ENCODE peak calls at places on chromosomes 7 and 10, in nine cellular contexts. L is upper lobe of right lung; O is CD8-positive, alpha-beta T cell; Z is aorta; B is cardiac muscle cell; C is bronchial epithelial cell; D is HCT116; T is adrenal gland; V is GM06990. R is an unnamed sample. For H3K36me3, the result is how much of the 10 kb centered on the place peaks cover.

GRCh38 chr7:47782022-47782421 is 166.2 kb downstream of the PKD1L1 start:
- DNase-seq in L (no peak), O (no peak), Z (no peak), B (no peak), C (no peak), D (no peak), T (no peak), V (no peak), R (no peak)

GRCh38 chr7:88967432-88967831 is 171.9 kb upstream of the TEX47 start:
- DNase-seq in L (no peak), O (no peak), Z (no peak), B (no peak), C (no peak), D (no peak), T (no peak), V (no peak), R (no peak)

GRCh38 chr7:88867158-88867557 is 71.6 kb upstream of the TEX47 start:
- DNase-seq in L (no peak), O (no peak), Z (no peak), B (no peak), C (no peak), D (no peak), T (no peak), V (no peak), R (no peak)

GRCh38 chr10:63481815-63482421 is 16.1 kb upstream of the JMJD1C start:
- DNase-seq in L (no peak), O (no peak), Z (no peak), B (no peak), C (peak), D (no peak), T (no peak), V (no peak), R (no peak)

GRCh38 chr7:35424869-35425495 is 171.1 kb upstream of the TBX20 start:
- DNase-seq in L (peak), O (peak), Z (no peak), B (peak), C (peak), D (peak), T (peak), V (no peak), R (peak)

GRCh38 chr7:159033956-159034938 is 110.4 kb downstream of the VIPR2 start:
- DNase-seq in L (no peak), O (peak), Z (no peak), B (no peak), C (no peak), D (no peak), T (peak), V (no peak), R (no peak)

GRCh38 chr7:90626011-90626410 is 29.9 kb downstream of the CDK14 start:
- DNase-seq in L (no peak), O (no peak), Z (no peak), B (no peak), C (peak), D (no peak), T (no peak), V (no peak), R (no peak)

GRCh38 chr7:100435401-100436304 is 644 bp downstream of the PPP1R35 start:
- DNase-seq in L (peak), O (peak), Z (peak), B (peak), C (peak), D (no peak), T (no peak), V (peak), R (peak)

DNA sequence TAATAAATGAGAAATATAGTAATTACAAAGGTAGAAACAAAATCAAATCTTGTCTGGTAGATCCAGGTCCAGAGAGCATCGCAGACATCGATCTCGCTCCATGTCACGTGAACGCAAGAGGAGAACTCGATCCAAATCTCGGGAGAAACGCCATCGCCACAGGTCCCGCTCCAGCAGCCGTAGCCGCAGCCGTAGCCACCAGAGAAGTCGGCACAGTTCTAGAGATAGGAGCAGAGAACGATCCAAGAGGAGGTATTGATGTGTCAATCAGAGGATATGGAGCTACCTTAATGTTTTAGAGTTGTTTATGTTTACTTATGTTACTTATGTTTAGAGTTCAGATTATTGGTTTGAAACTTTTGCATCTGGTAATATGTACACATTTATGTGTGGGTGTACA is 57.8 kb downstream of the LUC7L2 start:
- DNase-seq in L (no peak), O (no peak), Z (no peak), B (no peak), C (no peak), D (no peak), T (no peak), V (no peak), R (no peak)
- H3K36me3 ChIP-seq in L (half or more), O (under half), Z (under half), B (half or more), C (under half), D (under half), T (half or more), V (under half), R (half or more)

DNA sequence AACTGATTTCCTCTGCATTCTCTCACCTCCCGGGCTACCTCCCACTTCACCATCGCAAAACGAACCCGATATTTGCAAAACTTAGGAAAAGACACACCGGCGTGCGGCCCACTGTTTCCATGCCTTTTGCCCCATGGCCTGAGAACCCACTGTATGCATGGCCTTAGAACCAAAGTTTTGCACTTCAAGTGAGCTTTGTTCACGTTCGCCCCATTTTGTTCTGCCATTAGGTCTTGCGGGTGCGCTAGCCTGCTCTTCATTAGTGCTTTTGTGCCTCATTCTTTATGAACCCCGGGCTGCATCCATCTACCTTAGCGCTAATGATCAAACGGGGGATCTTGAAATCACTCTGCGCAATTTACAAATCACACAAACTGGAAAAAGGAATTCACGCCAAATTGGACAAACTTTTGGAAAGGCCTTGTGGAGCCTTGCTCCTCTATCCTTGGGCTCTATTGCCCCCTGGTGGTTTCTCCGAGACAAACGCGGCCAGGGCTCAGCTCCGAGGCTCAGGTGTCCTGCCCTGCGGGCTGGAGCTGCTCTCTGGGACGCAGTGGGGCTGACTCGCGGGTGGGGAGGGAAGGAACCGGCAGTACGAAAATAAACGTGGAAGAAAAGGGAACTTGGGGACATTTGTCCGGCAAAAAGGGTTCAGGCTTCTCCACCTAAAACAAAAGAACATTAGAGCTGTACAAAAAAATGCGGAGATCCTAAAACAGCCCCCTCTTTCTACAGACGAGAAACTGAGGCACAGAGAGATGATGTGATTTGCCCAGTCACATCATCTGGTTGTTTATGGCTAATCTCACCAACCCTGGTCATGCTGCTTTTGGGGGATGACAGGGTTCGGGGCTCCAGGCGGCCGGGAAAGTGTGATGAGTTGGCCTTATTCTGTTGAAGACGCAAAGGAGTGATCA is 300.4 kb upstream of the NFE2L3 start:
- DNase-seq in L (peak), O (no peak), Z (peak), B (peak), C (peak), D (no peak), T (peak), V (no peak), R (peak)
- H3K4me3 ChIP-seq in L (no peak), O (no peak), Z (no peak), B (no peak), C (no peak), D (no peak), T (no peak), V (no peak), R (no peak)

DNA sequence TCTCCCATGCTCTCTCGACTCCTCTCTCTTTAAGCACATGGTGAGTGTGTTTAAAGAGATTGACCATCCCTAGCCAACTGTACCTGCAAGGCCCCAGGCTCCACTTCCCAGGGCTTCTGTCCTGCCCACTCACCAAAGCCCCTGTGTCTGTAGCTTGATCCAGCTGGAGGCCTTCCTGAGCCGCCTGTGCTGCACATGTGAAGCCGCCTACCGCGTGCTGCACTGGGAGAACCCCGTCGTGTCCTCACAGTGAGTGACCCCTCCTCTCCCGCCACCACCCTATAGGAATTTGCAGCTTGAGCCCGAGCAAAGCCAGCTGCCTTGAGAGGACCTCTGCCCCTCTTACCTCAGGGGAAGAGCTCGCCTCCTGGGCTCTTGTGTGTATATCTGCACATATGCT is 11.2 kb downstream of the ZFYVE27 start:
- DNase-seq in L (no peak), O (no peak), Z (no peak), B (peak), C (no peak), D (no peak), T (no peak), V (no peak), R (no peak)
- H3K36me3 ChIP-seq in L (half or more), O (half or more), Z (under half), B (under half), C (under half), D (half or more), T (half or more), V (under half), R (half or more)

DNA sequence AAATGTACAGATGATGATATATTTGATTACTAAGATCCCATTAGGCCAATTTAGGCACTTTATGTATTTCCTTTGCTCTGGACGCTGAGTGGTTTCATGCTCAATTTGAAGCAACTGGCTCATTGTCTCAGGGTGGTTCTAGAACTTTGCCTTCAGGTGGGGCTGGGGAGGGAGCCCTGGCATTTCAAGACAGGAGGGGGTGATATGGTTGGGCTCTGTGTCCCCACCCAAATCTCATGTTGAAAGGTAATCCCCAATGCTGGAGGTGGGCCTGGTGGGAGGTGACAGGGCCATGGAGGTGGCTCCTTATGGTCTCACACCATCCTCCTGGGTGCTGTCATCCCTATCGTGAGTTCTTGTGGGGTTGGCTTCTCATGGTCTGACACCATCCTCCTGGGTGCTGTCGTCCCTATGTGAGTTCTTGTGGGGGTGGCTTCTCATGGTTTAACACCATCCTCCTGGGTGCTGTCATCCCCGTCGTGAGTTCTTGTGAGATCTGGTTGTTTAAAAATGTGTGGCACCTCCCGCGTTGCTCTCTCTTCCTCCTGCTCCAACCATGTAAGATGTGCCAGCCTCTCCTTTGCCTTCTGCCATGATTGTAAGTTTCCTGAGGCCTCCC is 151.5 kb upstream of the KLF6 start:
- DNase-seq in L (no peak), O (no peak), Z (no peak), B (no peak), C (no peak), D (no peak), T (no peak), V (no peak), R (no peak)
- H3K4me3 ChIP-seq in L (no peak), O (no peak), Z (no peak), B (no peak), C (no peak), D (no peak), T (no peak), V (no peak), R (no peak)

GRCh38 chr10:102602272-102603045 is 41.8 kb upstream of the TRIM8 start:
- DNase-seq in L (no peak), O (no peak), Z (no peak), B (no peak), C (no peak), D (no peak), T (peak), V (no peak), R (no peak)
- H3K36me3 ChIP-seq in L (under half), O (under half), Z (under half), B (under half), C (under half), D (under half), T (under half), V (under half), R (half or more)

GRCh38 chr7:151735186-151735853 is 141.6 kb downstream of the PRKAG2 start:
- DNase-seq in L (no peak), O (no peak), Z (no peak), B (no peak), C (no peak), D (no peak), T (no peak), V (no peak), R (no peak)
- H3K4me3 ChIP-seq in L (no peak), O (no peak), Z (no peak), B (peak), C (no peak), D (no peak), T (no peak), V (no peak), R (no peak)

DNA sequence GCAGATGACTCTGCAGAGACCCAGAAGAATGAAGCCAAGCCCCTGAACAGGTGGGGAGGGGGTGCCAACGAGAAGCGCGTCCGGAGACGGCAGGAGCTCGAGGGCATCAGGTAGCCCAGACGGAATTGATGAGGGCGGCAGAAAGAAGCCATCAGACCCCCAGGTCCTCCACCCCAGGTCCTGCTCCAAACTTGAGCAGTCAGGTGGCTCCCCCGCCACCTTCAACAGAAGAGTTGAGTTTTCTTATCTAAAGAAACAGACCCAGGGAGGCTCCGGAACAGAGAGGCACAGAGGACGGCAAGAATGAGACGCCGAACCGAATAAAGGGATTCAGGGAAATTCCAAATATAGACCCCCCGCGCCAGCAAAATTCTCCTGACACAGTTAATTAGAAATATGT is 22.2 kb downstream of the RGS10 start:
- DNase-seq in L (no peak), O (no peak), Z (no peak), B (no peak), C (no peak), D (no peak), T (no peak), V (no peak), R (no peak)
- H3K36me3 ChIP-seq in L (under half), O (under half), Z (under half), B (under half), C (under half), D (under half), T (under half), V (under half), R (under half)